ENCODE peak calls at places on chromosomes 12 and 14, in four cellular contexts. One of them, this sample, is unnamed.

GRCh38 chr14:44995770-44996294 is 33.8 kb downstream of the TOGARAM1 start:
- DNase-seq in heart left ventricle: no peak
- DNase-seq in GM23338: no peak
- DNase-seq in AG09309: no peak
- DNase-seq in this sample: no peak

GRCh38 chr12:17971850-17972249 is 118.1 kb downstream of the RERGL start:
- DNase-seq in heart left ventricle: no peak
- DNase-seq in AG09309: no peak
- DNase-seq in GM23338: no peak
- DNase-seq in this sample: no peak

GRCh38 chr14:75831971-75832370 is 149.8 kb downstream of the TGFB3 start:
- DNase-seq in AG09309: no peak
- DNase-seq in GM23338: no peak
- DNase-seq in heart left ventricle: no peak
- DNase-seq in this sample: no peak

GRCh38 chr12:15276088-15276698 is 46.1 kb upstream of the PTPRO start:
- DNase-seq in GM23338: peak; percentile 77
- DNase-seq in AG09309: no peak
- DNase-seq in heart left ventricle: no peak
- DNase-seq in this sample: no peak

GRCh38 chr14:84006643-84007137 is 1523.3 kb upstream of the FLRT2 start:
- DNase-seq in heart left ventricle: no peak
- DNase-seq in GM23338: peak; percentile 33
- DNase-seq in AG09309: no peak
- DNase-seq in this sample: no peak

GRCh38 chr12:121456551-121456950 is 56.6 kb downstream of the RNF34 start:
- DNase-seq in heart left ventricle: no peak
- DNase-seq in GM23338: no peak
- DNase-seq in AG09309: no peak
- DNase-seq in this sample: no peak

GRCh38 chr14:23950411-23951135 is 3.0 kb upstream of the DHRS4 start:
- DNase-seq in AG09309: no peak
- DNase-seq in GM23338: no peak
- DNase-seq in heart left ventricle: no peak
- DNase-seq in this sample: no peak

GRCh38 chr12:49439042-49439441 is 71.8 kb downstream of the SPATS2 start:
- DNase-seq in heart left ventricle: no peak
- DNase-seq in AG09309: no peak
- DNase-seq in GM23338: no peak
- DNase-seq in this sample: no peak

GRCh38 chr12:19030603-19031002 is 98.9 kb upstream of the PLEKHA5 start:
- DNase-seq in AG09309: no peak
- DNase-seq in GM23338: no peak
- DNase-seq in heart left ventricle: no peak
- DNase-seq in this sample: no peak

GRCh38 chr14:55701638-55702037 is 121.6 kb downstream of the KTN1 start:
- DNase-seq in GM23338: no peak
- DNase-seq in AG09309: no peak
- DNase-seq in heart left ventricle: no peak
- DNase-seq in this sample: no peak

GRCh38 chr14:95328876-95329503 is 9.3 kb upstream of the CLMN start:
- DNase-seq in AG09309: no peak
- DNase-seq in heart left ventricle: no peak
- DNase-seq in GM23338: no peak
- DNase-seq in this sample: no peak

GRCh38 chr12:19739195-19739776 is 300.0 kb downstream of the AEBP2 start:
- DNase-seq in AG09309: peak; percentile 42
- DNase-seq in GM23338: peak; percentile 73
- DNase-seq in heart left ventricle: no peak
- DNase-seq in this sample: peak; percentile 78

GRCh38 chr14:30132201-30132600 is 204.6 kb upstream of the PRKD1 start:
- DNase-seq in GM23338: no peak
- DNase-seq in AG09309: no peak
- DNase-seq in heart left ventricle: no peak
- DNase-seq in this sample: no peak

GRCh38 chr14:30131698-30132097 is 204.1 kb upstream of the PRKD1 start:
- DNase-seq in GM23338: no peak
- DNase-seq in heart left ventricle: no peak
- DNase-seq in AG09309: no peak
- DNase-seq in this sample: no peak

GRCh38 chr14:30125322-30125944 is 197.8 kb upstream of the PRKD1 start:
- DNase-seq in AG09309: no peak
- DNase-seq in GM23338: no peak
- DNase-seq in heart left ventricle: no peak
- DNase-seq in this sample: no peak

GRCh38 chr14:30129795-30130194 is 202.1 kb upstream of the PRKD1 start:
- DNase-seq in AG09309: no peak
- DNase-seq in heart left ventricle: no peak
- DNase-seq in GM23338: peak; percentile 34
- DNase-seq in this sample: no peak
- TF ChIP-seq CTCF in AG09309: no peak
- TF ChIP-seq CTCF in heart left ventricle: no peak
- TF ChIP-seq CTCF in GM23338: no peak
- TF ChIP-seq CTCF in this sample: no peak

DNA sequence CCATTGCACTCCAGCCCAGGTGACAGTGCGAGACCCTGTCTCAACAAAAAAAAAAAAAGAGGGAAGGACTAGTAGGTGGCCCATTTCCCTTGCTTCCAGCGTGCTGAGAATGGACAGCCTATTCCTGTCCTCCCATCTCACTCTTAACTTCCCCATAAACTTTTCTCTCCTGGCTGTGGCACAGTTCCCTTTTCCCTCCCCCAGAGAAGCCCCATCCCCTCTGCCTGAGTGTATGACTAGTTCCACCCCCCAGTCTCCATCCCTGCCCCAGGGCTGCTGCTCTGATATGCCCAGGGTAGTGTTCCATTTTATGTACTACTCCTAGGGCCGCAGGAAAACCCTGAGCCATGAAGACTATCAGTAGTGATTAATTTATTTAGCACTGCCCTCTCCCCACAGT is 11.3 kb upstream of the CHD4 start:
- DNase-seq in heart left ventricle: no peak
- DNase-seq in GM23338: no peak
- DNase-seq in AG09309: no peak
- DNase-seq in this sample: no peak
- H3K4me3 ChIP-seq in heart left ventricle: no peak overlapping the region
- H3K4me3 ChIP-seq in GM23338: no peak overlapping the region
- H3K4me3 ChIP-seq in AG09309: no peak overlapping the region
- H3K4me3 ChIP-seq in this sample: no peak overlapping the region

DNA sequence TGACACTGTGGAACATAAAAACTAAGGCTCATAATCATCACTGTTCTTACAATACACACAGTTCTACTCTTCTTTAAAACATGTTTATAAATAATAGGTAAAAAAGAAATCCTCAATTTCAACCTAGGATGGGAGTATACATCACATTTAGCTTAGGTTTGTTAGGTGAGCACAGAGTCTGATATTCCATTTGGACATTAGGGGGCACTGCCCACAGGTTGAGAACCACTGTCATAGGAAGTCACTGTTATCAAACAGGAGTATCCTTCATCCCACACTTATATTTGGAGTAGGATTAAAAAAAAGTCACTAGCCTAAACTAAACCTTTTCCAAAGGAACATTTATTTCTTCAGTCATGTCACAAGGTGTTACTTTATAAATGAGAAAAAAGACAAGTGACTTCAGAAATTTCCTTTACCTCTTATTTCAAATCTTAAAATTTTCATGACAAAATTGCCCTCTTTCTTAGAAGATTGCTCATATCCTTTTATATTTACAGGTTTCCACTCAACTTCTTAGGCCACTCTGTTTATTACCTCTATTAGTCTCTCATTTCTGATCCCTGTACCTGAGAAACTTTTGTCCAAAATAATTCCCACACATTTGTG is 240.6 kb downstream of the CPNE8 start:
- DNase-seq in AG09309: no peak
- DNase-seq in heart left ventricle: no peak
- DNase-seq in GM23338: peak; percentile 49
- DNase-seq in this sample: no peak
- TF ChIP-seq CTCF in AG09309: peak; percentile 62
- TF ChIP-seq CTCF in heart left ventricle: peak; percentile 47
- TF ChIP-seq CTCF in GM23338: peak; percentile 78
- TF ChIP-seq CTCF in this sample: peak; percentile 52

DNA sequence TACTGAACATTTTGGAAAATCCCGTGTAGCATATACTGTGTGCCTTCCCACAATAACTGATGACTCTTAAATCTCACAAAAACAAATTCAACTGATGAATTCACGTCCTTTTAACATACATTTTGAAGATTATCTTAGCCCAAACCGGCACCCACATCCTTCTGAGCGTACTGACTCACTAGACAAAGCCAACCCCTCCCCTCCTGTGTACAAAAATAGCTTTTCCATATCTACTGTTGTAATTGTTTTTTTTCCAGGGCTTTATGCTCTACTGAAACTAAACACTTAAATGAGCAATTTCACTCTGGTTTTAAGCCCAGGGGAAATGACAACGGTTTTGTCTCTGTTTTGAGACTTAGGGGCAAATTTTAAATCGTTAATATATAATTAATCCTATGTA is 109.3 kb upstream of the ATF7IP start:
- DNase-seq in GM23338: no peak
- DNase-seq in heart left ventricle: no peak
- DNase-seq in AG09309: no peak
- DNase-seq in this sample: no peak
- H3K4me3 ChIP-seq in GM23338: no peak overlapping the region
- H3K4me3 ChIP-seq in heart left ventricle: no peak overlapping the region
- H3K4me3 ChIP-seq in AG09309: no peak overlapping the region
- H3K4me3 ChIP-seq in this sample: no peak overlapping the region

This sample was measured in astrocyte of the cerebellum.